ENCODE peak calls at places on chromosomes 5 and 9, in ten cellular contexts. One of them, this sample, is unnamed.

GRCh38 chr5:172943906-172944305 is 15.3 kb upstream of the RPL26L1 start:
- DNase-seq in OCI-LY7: no peak
- DNase-seq in GM12878: no peak
- DNase-seq in Panc1: no peak
- DNase-seq in GM23338: no peak
- DNase-seq in tibial nerve: no peak
- DNase-seq in heart left ventricle: no peak
- DNase-seq in WERI-Rb-1: no peak
- DNase-seq in fibroblast of pulmonary artery: no peak
- DNase-seq in fibroblast of the aortic adventitia: no peak
- DNase-seq in this sample: no peak

GRCh38 chr9:88238281-88238571 is 100.0 kb upstream of the SPATA31C2 start:
- DNase-seq in OCI-LY7: no peak
- DNase-seq in GM12878: no peak
- DNase-seq in Panc1: no peak
- DNase-seq in GM23338: no peak
- DNase-seq in tibial nerve: no peak
- DNase-seq in heart left ventricle: no peak
- DNase-seq in WERI-Rb-1: no peak
- DNase-seq in fibroblast of pulmonary artery: no peak
- DNase-seq in fibroblast of the aortic adventitia: no peak
- DNase-seq in this sample: no peak

GRCh38 chr9:35726876-35727438 is 5.0 kb downstream of the TLN1 start:
- DNase-seq in OCI-LY7: peak; percentile 72
- DNase-seq in GM12878: no peak
- DNase-seq in Panc1: no peak
- DNase-seq in GM23338: peak; percentile 29
- DNase-seq in tibial nerve: no peak
- DNase-seq in heart left ventricle: peak; percentile 66
- DNase-seq in WERI-Rb-1: no peak
- DNase-seq in fibroblast of pulmonary artery: peak; percentile 60
- DNase-seq in fibroblast of the aortic adventitia: peak; percentile 53
- DNase-seq in this sample: peak; percentile 78

GRCh38 chr9:38227656-38228055 is 158.6 kb upstream of the SHB start:
- DNase-seq in OCI-LY7: peak; percentile 18
- DNase-seq in GM12878: no peak
- DNase-seq in Panc1: no peak
- DNase-seq in GM23338: no peak
- DNase-seq in tibial nerve: no peak
- DNase-seq in heart left ventricle: no peak
- DNase-seq in WERI-Rb-1: no peak
- DNase-seq in fibroblast of pulmonary artery: no peak
- DNase-seq in fibroblast of the aortic adventitia: peak; percentile 1
- DNase-seq in this sample: peak; percentile 29

GRCh38 chr5:103842936-103843335 is 280.3 kb upstream of the NUDT12 start:
- DNase-seq in OCI-LY7: no peak
- DNase-seq in GM12878: no peak
- DNase-seq in Panc1: no peak
- DNase-seq in GM23338: no peak
- DNase-seq in tibial nerve: no peak
- DNase-seq in heart left ventricle: no peak
- DNase-seq in WERI-Rb-1: no peak
- DNase-seq in fibroblast of pulmonary artery: no peak
- DNase-seq in fibroblast of the aortic adventitia: no peak
- DNase-seq in this sample: no peak

GRCh38 chr5:164497665-164498064 is 992.2 kb downstream of the MAT2B start:
- DNase-seq in OCI-LY7: no peak
- DNase-seq in GM12878: no peak
- DNase-seq in Panc1: no peak
- DNase-seq in GM23338: no peak
- DNase-seq in tibial nerve: no peak
- DNase-seq in heart left ventricle: no peak
- DNase-seq in WERI-Rb-1: no peak
- DNase-seq in fibroblast of pulmonary artery: no peak
- DNase-seq in fibroblast of the aortic adventitia: no peak
- DNase-seq in this sample: no peak

GRCh38 chr9:127866535-127866934 is 10.9 kb downstream of the AK1 start:
- DNase-seq in OCI-LY7: no peak
- DNase-seq in GM12878: no peak
- DNase-seq in Panc1: no peak
- DNase-seq in GM23338: no peak
- DNase-seq in tibial nerve: no peak
- DNase-seq in heart left ventricle: no peak
- DNase-seq in WERI-Rb-1: no peak
- DNase-seq in fibroblast of pulmonary artery: no peak
- DNase-seq in fibroblast of the aortic adventitia: no peak
- DNase-seq in this sample: peak; percentile 73

GRCh38 chr9:130766904-130767262 is 68.2 kb upstream of the ABL1 start:
- DNase-seq in OCI-LY7: no peak
- DNase-seq in GM12878: no peak
- DNase-seq in Panc1: no peak
- DNase-seq in GM23338: no peak
- DNase-seq in tibial nerve: no peak
- DNase-seq in heart left ventricle: no peak
- DNase-seq in WERI-Rb-1: no peak
- DNase-seq in fibroblast of pulmonary artery: no peak
- DNase-seq in fibroblast of the aortic adventitia: no peak
- DNase-seq in this sample: no peak

GRCh38 chr9:135715056-135715595 is 13.1 kb downstream of the KCNT1 start:
- DNase-seq in OCI-LY7: no peak
- DNase-seq in GM12878: no peak
- DNase-seq in Panc1: no peak
- DNase-seq in GM23338: no peak
- DNase-seq in tibial nerve: no peak
- DNase-seq in heart left ventricle: no peak
- DNase-seq in WERI-Rb-1: no peak
- DNase-seq in fibroblast of pulmonary artery: no peak
- DNase-seq in fibroblast of the aortic adventitia: no peak
- DNase-seq in this sample: no peak
- H3K4me3 ChIP-seq in OCI-LY7: no peak overlapping the region
- H3K4me3 ChIP-seq in GM12878: no peak overlapping the region
- H3K4me3 ChIP-seq in Panc1: no peak overlapping the region
- H3K4me3 ChIP-seq in GM23338: peak overlapping the region; percentile 47
- H3K4me3 ChIP-seq in tibial nerve: no peak overlapping the region
- H3K4me3 ChIP-seq in heart left ventricle: no peak overlapping the region
- H3K4me3 ChIP-seq in WERI-Rb-1: peak overlapping the region; percentile 52
- H3K4me3 ChIP-seq in fibroblast of pulmonary artery: no peak overlapping the region
- H3K4me3 ChIP-seq in fibroblast of the aortic adventitia: no peak overlapping the region
- H3K4me3 ChIP-seq in this sample: no peak overlapping the region

DNA sequence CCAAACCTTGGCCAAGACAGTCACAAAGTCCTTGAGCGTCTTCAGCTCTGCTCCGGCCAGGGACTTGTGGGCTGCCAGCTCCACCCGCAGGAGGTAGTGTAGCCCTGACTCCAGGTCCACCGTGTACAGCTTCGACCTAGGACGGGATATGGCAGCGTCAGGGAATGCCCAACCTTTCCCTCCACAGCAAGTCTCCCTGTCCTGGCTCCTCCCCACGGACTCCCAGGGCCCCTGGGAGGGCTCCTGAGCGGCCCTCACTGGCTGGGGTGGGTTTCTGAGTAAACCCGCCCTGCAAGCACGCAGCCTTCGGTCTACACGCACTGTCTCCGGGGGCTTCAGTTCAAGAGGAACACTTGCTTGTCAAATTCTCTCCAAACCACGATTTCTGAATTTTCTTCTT is 13.7 kb upstream of the LHX3 start:
- DNase-seq in OCI-LY7: no peak
- DNase-seq in GM12878: no peak
- DNase-seq in Panc1: no peak
- DNase-seq in GM23338: no peak
- DNase-seq in tibial nerve: no peak
- DNase-seq in heart left ventricle: no peak
- DNase-seq in WERI-Rb-1: no peak
- DNase-seq in fibroblast of pulmonary artery: no peak
- DNase-seq in fibroblast of the aortic adventitia: no peak
- DNase-seq in this sample: no peak
- TF ChIP-seq CTCF in OCI-LY7: no peak
- TF ChIP-seq CTCF in GM12878: no peak
- TF ChIP-seq CTCF in Panc1: no peak
- TF ChIP-seq CTCF in GM23338: no peak
- TF ChIP-seq CTCF in tibial nerve: no peak
- TF ChIP-seq CTCF in heart left ventricle: no peak
- TF ChIP-seq CTCF in WERI-Rb-1: peak; percentile 29
- TF ChIP-seq CTCF in fibroblast of pulmonary artery: no peak
- TF ChIP-seq CTCF in fibroblast of the aortic adventitia: no peak
- TF ChIP-seq CTCF in this sample: no peak

DNA sequence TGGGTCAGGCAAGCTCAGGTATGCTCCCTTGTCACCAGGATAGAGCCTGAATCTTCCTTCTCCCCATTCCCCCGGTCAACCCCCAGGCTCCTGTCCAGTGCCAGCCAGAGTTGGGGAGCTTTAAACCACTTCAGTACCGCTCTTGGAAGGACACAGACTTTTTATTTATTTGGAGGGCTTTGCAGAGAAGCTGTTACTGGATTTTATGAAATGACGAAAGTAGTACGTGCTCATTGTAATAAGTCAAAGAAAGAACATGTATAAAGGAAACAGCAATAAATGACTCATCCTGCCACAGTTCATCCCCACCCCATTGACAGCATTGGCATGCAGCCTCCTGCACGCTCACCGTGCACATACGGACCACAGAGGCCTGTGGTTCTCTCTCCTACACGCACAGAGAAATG is 230.3 kb downstream of the AUH start:
- DNase-seq in OCI-LY7: no peak
- DNase-seq in GM12878: no peak
- DNase-seq in Panc1: peak; percentile 58
- DNase-seq in GM23338: no peak
- DNase-seq in tibial nerve: no peak
- DNase-seq in heart left ventricle: no peak
- DNase-seq in WERI-Rb-1: no peak
- DNase-seq in fibroblast of pulmonary artery: peak; percentile 95
- DNase-seq in fibroblast of the aortic adventitia: peak; percentile 96
- DNase-seq in this sample: peak; percentile 37
- H3K4me3 ChIP-seq in OCI-LY7: no peak overlapping the region
- H3K4me3 ChIP-seq in GM12878: no peak overlapping the region
- H3K4me3 ChIP-seq in Panc1: no peak overlapping the region
- H3K4me3 ChIP-seq in GM23338: no peak overlapping the region
- H3K4me3 ChIP-seq in tibial nerve: no peak overlapping the region
- H3K4me3 ChIP-seq in heart left ventricle: no peak overlapping the region
- H3K4me3 ChIP-seq in WERI-Rb-1: no peak overlapping the region
- H3K4me3 ChIP-seq in fibroblast of pulmonary artery: no peak overlapping the region
- H3K4me3 ChIP-seq in fibroblast of the aortic adventitia: no peak overlapping the region
- H3K4me3 ChIP-seq in this sample: no peak overlapping the region

GRCh38 chr9:34134521-34134920 is 8.0 kb upstream of the DCAF12 start:
- DNase-seq in OCI-LY7: no peak
- DNase-seq in GM12878: no peak
- DNase-seq in Panc1: no peak
- DNase-seq in GM23338: no peak
- DNase-seq in tibial nerve: no peak
- DNase-seq in heart left ventricle: no peak
- DNase-seq in WERI-Rb-1: no peak
- DNase-seq in fibroblast of pulmonary artery: no peak
- DNase-seq in fibroblast of the aortic adventitia: no peak
- DNase-seq in this sample: no peak

DNA sequence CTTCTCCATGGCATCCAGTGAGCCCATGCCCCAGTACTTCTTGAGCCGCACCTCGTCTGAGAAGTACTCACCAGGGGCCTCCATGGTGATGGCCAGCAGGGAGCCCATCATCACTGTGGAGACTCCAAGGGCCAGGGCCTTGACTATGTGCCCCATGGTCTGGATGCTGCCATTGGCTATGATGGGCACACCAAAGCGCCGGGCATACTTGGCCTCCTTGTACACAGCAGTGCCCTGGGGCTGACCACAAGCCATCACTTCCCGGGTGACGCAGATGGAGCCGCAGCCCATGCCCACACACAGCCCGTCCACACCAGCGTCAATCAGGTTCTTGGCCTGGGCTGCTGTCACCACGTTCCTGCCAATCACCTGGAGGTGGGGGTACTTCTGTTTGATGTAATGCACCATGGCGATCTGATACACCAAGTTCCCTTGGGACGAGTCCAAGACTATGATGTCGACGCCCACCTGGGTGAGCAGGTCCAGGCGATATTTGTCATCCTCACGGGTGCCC is 7.0 kb upstream of the DCAF12 start:
- DNase-seq in OCI-LY7: no peak
- DNase-seq in GM12878: no peak
- DNase-seq in Panc1: no peak
- DNase-seq in GM23338: no peak
- DNase-seq in tibial nerve: no peak
- DNase-seq in heart left ventricle: no peak
- DNase-seq in WERI-Rb-1: no peak
- DNase-seq in fibroblast of pulmonary artery: no peak
- DNase-seq in fibroblast of the aortic adventitia: no peak
- DNase-seq in this sample: no peak
- TF ChIP-seq CTCF in OCI-LY7: no peak
- TF ChIP-seq CTCF in GM12878: no peak
- TF ChIP-seq CTCF in Panc1: no peak
- TF ChIP-seq CTCF in GM23338: no peak
- TF ChIP-seq CTCF in tibial nerve: no peak
- TF ChIP-seq CTCF in heart left ventricle: no peak
- TF ChIP-seq CTCF in WERI-Rb-1: no peak
- TF ChIP-seq CTCF in fibroblast of pulmonary artery: no peak
- TF ChIP-seq CTCF in fibroblast of the aortic adventitia: no peak
- TF ChIP-seq CTCF in this sample: no peak

GRCh38 chr5:146873186-146873917 is 5.2 kb downstream of the PPP2R2B start:
- DNase-seq in OCI-LY7: no peak
- DNase-seq in GM12878: no peak
- DNase-seq in Panc1: no peak
- DNase-seq in GM23338: no peak
- DNase-seq in tibial nerve: no peak
- DNase-seq in heart left ventricle: no peak
- DNase-seq in WERI-Rb-1: no peak
- DNase-seq in fibroblast of pulmonary artery: no peak
- DNase-seq in fibroblast of the aortic adventitia: no peak
- DNase-seq in this sample: no peak
- H3K4me3 ChIP-seq in OCI-LY7: no peak overlapping the region
- H3K4me3 ChIP-seq in GM12878: no peak overlapping the region
- H3K4me3 ChIP-seq in Panc1: no peak overlapping the region
- H3K4me3 ChIP-seq in GM23338: peak overlapping the region; percentile 1
- H3K4me3 ChIP-seq in tibial nerve: no peak overlapping the region
- H3K4me3 ChIP-seq in heart left ventricle: no peak overlapping the region
- H3K4me3 ChIP-seq in WERI-Rb-1: no peak overlapping the region
- H3K4me3 ChIP-seq in fibroblast of pulmonary artery: no peak overlapping the region
- H3K4me3 ChIP-seq in fibroblast of the aortic adventitia: no peak overlapping the region
- H3K4me3 ChIP-seq in this sample: no peak overlapping the region

DNA sequence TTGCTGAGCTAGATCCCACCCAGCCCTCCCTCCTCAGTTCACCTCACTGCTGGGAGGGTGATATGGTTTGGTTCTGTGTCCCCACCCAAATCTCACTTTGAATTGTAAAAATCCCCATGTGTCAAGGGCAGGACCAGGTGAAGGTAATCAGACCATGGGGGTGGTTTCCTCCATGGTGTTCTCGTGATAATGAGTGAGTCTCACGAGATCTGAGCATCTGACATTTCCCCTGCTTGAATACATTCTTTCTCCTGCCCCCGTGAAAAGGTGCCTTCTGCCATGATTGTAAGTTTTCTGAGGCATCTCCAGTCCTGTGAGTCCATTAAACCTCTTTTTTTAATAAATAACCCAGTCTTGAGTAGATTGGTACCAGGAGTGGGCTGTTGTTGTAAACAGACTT is 469.9 kb upstream of the DAP start:
- DNase-seq in OCI-LY7: no peak
- DNase-seq in GM12878: no peak
- DNase-seq in Panc1: no peak
- DNase-seq in GM23338: no peak
- DNase-seq in tibial nerve: no peak
- DNase-seq in heart left ventricle: no peak
- DNase-seq in WERI-Rb-1: no peak
- DNase-seq in fibroblast of pulmonary artery: no peak
- DNase-seq in fibroblast of the aortic adventitia: no peak
- DNase-seq in this sample: no peak
- TF ChIP-seq CTCF in OCI-LY7: no peak
- TF ChIP-seq CTCF in GM12878: no peak
- TF ChIP-seq CTCF in Panc1: no peak
- TF ChIP-seq CTCF in GM23338: no peak
- TF ChIP-seq CTCF in tibial nerve: no peak
- TF ChIP-seq CTCF in heart left ventricle: no peak
- TF ChIP-seq CTCF in WERI-Rb-1: no peak
- TF ChIP-seq CTCF in fibroblast of pulmonary artery: no peak
- TF ChIP-seq CTCF in fibroblast of the aortic adventitia: no peak
- TF ChIP-seq CTCF in this sample: no peak